ENCODE peak calls at places on chromosomes 12 and 14, in nine cellular contexts. M is stimulated activated CD8-positive, alpha-beta memory T cell treated with anti-CD3 and anti-CD28 coated beads, Interleukin-15, amount 100 ng/mL, for 4 hours; V is fibroblast of the conjunctiva; J is stimulated activated CD4-positive, alpha-beta T cell treated with anti-CD3 and anti-CD28 coated beads, Interleukin-15, amount 100 ng/mL, for 1 hour; X is RPMI8226; E is stomach; L is midbrain; I is T-helper 9 cell; Q is AG08395. C is an unnamed sample.

GRCh38 chr12:127813147-127813546 is 453.8 kb upstream of the TMEM132C start:
- DNase-seq in M (no peak), V (no peak), J (no peak), X (no peak), E (no peak), L (no peak), I (no peak), Q (no peak), C (no peak)

GRCh38 chr12:19035552-19035951 is 94.0 kb upstream of the PLEKHA5 start:
- DNase-seq in M (no peak), V (no peak), J (no peak), X (no peak), E (no peak), L (no peak), I (no peak), Q (peak), C (peak)

GRCh38 chr14:70827366-70828151 is 18.2 kb upstream of the MAP3K9 start:
- DNase-seq in M (no peak), V (no peak), J (no peak), X (no peak), E (no peak), L (no peak), I (no peak), Q (no peak), C (no peak)

GRCh38 chr14:104993808-104994591 is 8.4 kb downstream of the CLBA1 start:
- DNase-seq in M (no peak), V (no peak), J (no peak), X (no peak), E (no peak), L (no peak), I (no peak), Q (no peak), C (no peak)

GRCh38 chr12:58247633-58248032 is 306.3 kb downstream of the ATP23 start:
- DNase-seq in M (no peak), V (no peak), J (no peak), X (peak), E (no peak), L (no peak), I (no peak), Q (no peak), C (no peak)

GRCh38 chr14:71062581-71063303 is 155.5 kb downstream of the PCNX1 start:
- DNase-seq in M (no peak), V (no peak), J (no peak), X (no peak), E (no peak), L (no peak), I (no peak), Q (no peak), C (no peak)

GRCh38 chr12:92602476-92602875 is 100.3 kb upstream of the PLEKHG7 start:
- DNase-seq in M (no peak), V (peak), J (no peak), X (no peak), E (no peak), L (no peak), I (no peak), Q (peak), C (no peak)

GRCh38 chr12:106585862-106586534 is 3.2 kb downstream of the RFX4 start:
- DNase-seq in M (no peak), V (no peak), J (no peak), X (no peak), E (no peak), L (no peak), I (no peak), Q (no peak), C (no peak)

GRCh38 chr12:51823875-51824565 is 24.5 kb downstream of the FIGNL2 start:
- DNase-seq in M (no peak), V (peak), J (no peak), X (peak), E (peak), L (peak), I (no peak), Q (peak), C (peak)

GRCh38 chr12:9509464-9510166 is 98.1 kb downstream of the KLRB1 start:
- DNase-seq in M (no peak), V (peak), J (no peak), X (no peak), E (no peak), L (no peak), I (no peak), Q (peak), C (peak)

GRCh38 chr12:4223273-4223855 is 50.2 kb upstream of the CCND2 start:
- DNase-seq in M (no peak), V (no peak), J (no peak), X (no peak), E (no peak), L (no peak), I (no peak), Q (no peak), C (no peak)

GRCh38 chr12:88334271-88334670 is 192.2 kb downstream of the TMTC3 start:
- DNase-seq in M (no peak), V (no peak), J (no peak), X (peak), E (peak), L (no peak), I (no peak), Q (no peak), C (peak)

GRCh38 chr12:26730546-26731085 is 102.4 kb downstream of the ITPR2 start:
- DNase-seq in M (no peak), V (no peak), J (no peak), X (no peak), E (no peak), L (no peak), I (no peak), Q (no peak), C (no peak)

GRCh38 chr12:61367281-61367785 is 892.9 kb upstream of the USP15 start:
- DNase-seq in M (no peak), V (no peak), J (no peak), X (no peak), E (no peak), L (no peak), I (no peak), Q (no peak), C (no peak)

GRCh38 chr14:75494898-75495297 is 27.4 kb upstream of the BATF start:
- DNase-seq in M (no peak), V (no peak), J (no peak), X (no peak), E (no peak), L (no peak), I (no peak), Q (no peak), C (no peak)

GRCh38 chr12:47988073-47989022 is 15.9 kb downstream of the COL2A1 start:
- DNase-seq in M (no peak), V (no peak), J (no peak), X (no peak), E (no peak), L (no peak), I (no peak), Q (peak), C (no peak)

GRCh38 chr14:72387727-72388126 is 455.5 kb downstream of the RGS6 start:
- DNase-seq in M (no peak), V (no peak), J (no peak), X (no peak), E (no peak), L (no peak), I (no peak), Q (no peak), C (no peak)

GRCh38 chr12:114396869-114397719 is 8.8 kb downstream of the TBX5 start:
- DNase-seq in M (no peak), V (no peak), J (no peak), X (no peak), E (no peak), L (no peak), I (no peak), Q (no peak), C (no peak)

GRCh38 chr14:90846511-90846910 is 30.3 kb upstream of the TTC7B start:
- DNase-seq in M (no peak), V (no peak), J (no peak), X (no peak), E (no peak), L (no peak), I (no peak), Q (peak), C (peak)

GRCh38 chr12:49903700-49904423 is at the start of gene FAIM2:
- DNase-seq in M (peak), V (peak), J (no peak), X (no peak), E (no peak), L (peak), I (peak), Q (peak), C (peak)

GRCh38 chr12:125340791-125341190 is 275.6 kb downstream of the AACS start:
- DNase-seq in M (no peak), V (peak), J (no peak), X (peak), E (no peak), L (peak), I (no peak), Q (peak), C (peak)

GRCh38 chr14:101235042-101235871 is 326.0 kb upstream of the DIO3 start:
- DNase-seq in M (no peak), V (peak), J (no peak), X (peak), E (peak), L (peak), I (no peak), Q (peak), C (no peak)

GRCh38 chr12:116601524-116601923 is 42.3 kb downstream of the MAP1LC3B2 start:
- DNase-seq in M (no peak), V (no peak), J (no peak), X (no peak), E (no peak), L (no peak), I (no peak), Q (no peak), C (peak)

GRCh38 chr12:67702136-67702535 is 53.6 kb downstream of the DYRK2 start:
- DNase-seq in M (no peak), V (no peak), J (no peak), X (no peak), E (no peak), L (no peak), I (no peak), Q (no peak), C (no peak)

GRCh38 chr12:124482567-124482893 is 84.9 kb downstream of the NCOR2 start:
- DNase-seq in M (no peak), V (no peak), J (no peak), X (no peak), E (no peak), L (no peak), I (no peak), Q (no peak), C (no peak)

GRCh38 chr14:40139657-40140056 is 707.4 kb upstream of the FBXO33 start:
- DNase-seq in M (no peak), V (no peak), J (no peak), X (no peak), E (no peak), L (no peak), I (no peak), Q (no peak), C (no peak)

GRCh38 chr14:60819575-60819974 is 85.0 kb downstream of the MNAT1 start:
- DNase-seq in M (no peak), V (no peak), J (no peak), X (no peak), E (no peak), L (no peak), I (no peak), Q (no peak), C (no peak)

GRCh38 chr12:25320123-25321006 is 69.6 kb upstream of the KRAS start:
- DNase-seq in M (no peak), V (no peak), J (no peak), X (peak), E (no peak), L (no peak), I (no peak), Q (no peak), C (no peak)

GRCh38 chr12:104974626-104975290 is 11.4 kb upstream of the NOPCHAP1 start:
- DNase-seq in M (no peak), V (no peak), J (no peak), X (peak), E (no peak), L (peak), I (no peak), Q (peak), C (no peak)

GRCh38 chr14:23443881-23444280 is 8.4 kb upstream of the MYH7 start:
- DNase-seq in M (no peak), V (no peak), J (no peak), X (no peak), E (no peak), L (no peak), I (no peak), Q (no peak), C (no peak)

GRCh38 chr12:117732761-117733160 is 236.0 kb downstream of the KSR2 start:
- DNase-seq in M (no peak), V (no peak), J (no peak), X (no peak), E (no peak), L (no peak), I (no peak), Q (no peak), C (no peak)

GRCh38 chr12:62903151-62903550 is 31.8 kb downstream of the PPM1H start:
- DNase-seq in M (no peak), V (no peak), J (no peak), X (peak), E (no peak), L (no peak), I (no peak), Q (no peak), C (no peak)